ENCODE peak calls at places on chromosomes 13 and 19, in five cellular contexts. One of them, this sample, is unnamed. For H3K27me3, the result is how much of the 10 kb centered on the place peaks cover.

GRCh38 chr13:32695602-32696250 is 109.5 kb downstream of the PDS5B start:
- DNase-seq in PC-3: no peak
- DNase-seq in left lung: no peak
- DNase-seq in HL-60: no peak
- DNase-seq in HCT116: no peak
- DNase-seq in this sample: no peak

GRCh38 chr13:67238277-67238859 is 8.2 kb upstream of the PCDH9 start:
- DNase-seq in HCT116: peak
- DNase-seq in HL-60: no peak
- DNase-seq in left lung: no peak
- DNase-seq in PC-3: peak
- DNase-seq in this sample: no peak

GRCh38 chr19:28296506-28296905 is 916.4 kb downstream of the UQCRFS1 start:
- DNase-seq in HL-60: no peak
- DNase-seq in HCT116: no peak
- DNase-seq in PC-3: no peak
- DNase-seq in left lung: no peak
- DNase-seq in this sample: no peak

GRCh38 chr19:54431255-54431838 is 16.1 kb downstream of the TTYH1 start:
- DNase-seq in PC-3: peak
- DNase-seq in HCT116: peak
- DNase-seq in HL-60: no peak
- DNase-seq in left lung: no peak
- DNase-seq in this sample: no peak

GRCh38 chr13:109160887-109161669 is 531.7 kb downstream of the MYO16 start:
- DNase-seq in HL-60: no peak
- DNase-seq in HCT116: no peak
- DNase-seq in left lung: no peak
- DNase-seq in PC-3: peak
- DNase-seq in this sample: no peak

GRCh38 chr13:37074703-37075102 is 15.2 kb upstream of the SUPT20H start:
- DNase-seq in PC-3: peak
- DNase-seq in HCT116: peak
- DNase-seq in left lung: no peak
- DNase-seq in HL-60: no peak
- DNase-seq in this sample: no peak

GRCh38 chr19:7293795-7294570 is at the start of gene INSR:
- DNase-seq in PC-3: peak
- DNase-seq in HCT116: peak
- DNase-seq in HL-60: peak
- DNase-seq in left lung: peak
- DNase-seq in this sample: peak

GRCh38 chr19:47095707-47096704 is 17.6 kb downstream of the ZC3H4 start:
- DNase-seq in HCT116: peak
- DNase-seq in left lung: peak
- DNase-seq in HL-60: peak
- DNase-seq in PC-3: peak
- DNase-seq in this sample: peak

GRCh38 chr19:10554760-10555612 is 10.8 kb downstream of the KRI1 start:
- DNase-seq in PC-3: no peak
- DNase-seq in HL-60: no peak
- DNase-seq in left lung: no peak
- DNase-seq in HCT116: no peak
- DNase-seq in this sample: no peak

GRCh38 chr19:38224014-38224862 is at the start of gene DPF1:
- DNase-seq in HCT116: peak
- DNase-seq in left lung: no peak
- DNase-seq in PC-3: peak
- DNase-seq in HL-60: peak
- DNase-seq in this sample: no peak

GRCh38 chr19:30931307-30931706 is 417.9 kb downstream of the TSHZ3 start:
- DNase-seq in PC-3: no peak
- DNase-seq in HL-60: no peak
- DNase-seq in HCT116: no peak
- DNase-seq in left lung: no peak
- DNase-seq in this sample: no peak

GRCh38 chr13:27924529-27925141 is 4.8 kb downstream of the PDX1 start:
- DNase-seq in PC-3: no peak
- DNase-seq in left lung: no peak
- DNase-seq in HCT116: no peak
- DNase-seq in HL-60: no peak
- DNase-seq in this sample: no peak

GRCh38 chr13:34410653-34411052 is 531.4 kb upstream of the NBEA start:
- DNase-seq in HL-60: no peak
- DNase-seq in PC-3: no peak
- DNase-seq in HCT116: no peak
- DNase-seq in left lung: no peak
- DNase-seq in this sample: no peak

GRCh38 chr19:16349551-16350171 is 25.0 kb downstream of the KLF2 start:
- DNase-seq in HCT116: no peak
- DNase-seq in PC-3: no peak
- DNase-seq in left lung: no peak
- DNase-seq in HL-60: no peak
- DNase-seq in this sample: no peak

GRCh38 chr19:36604656-36605100 is 435 bp upstream of the ZNF382 start:
- DNase-seq in HCT116: no peak
- DNase-seq in PC-3: peak
- DNase-seq in HL-60: peak
- DNase-seq in left lung: peak
- DNase-seq in this sample: peak

GRCh38 chr13:112977091-112977490 is 8.1 kb downstream of the MCF2L start:
- DNase-seq in HL-60: no peak
- DNase-seq in HCT116: no peak
- DNase-seq in left lung: no peak
- DNase-seq in PC-3: no peak
- DNase-seq in this sample: no peak

GRCh38 chr19:48817585-48818124 is 6.8 kb upstream of the BCAT2 start:
- DNase-seq in PC-3: no peak
- DNase-seq in left lung: no peak
- DNase-seq in HCT116: no peak
- DNase-seq in HL-60: no peak
- DNase-seq in this sample: no peak

GRCh38 chr19:18932216-18932841 is 8.7 kb downstream of the HOMER3 start:
- DNase-seq in HL-60: peak
- DNase-seq in PC-3: peak
- DNase-seq in left lung: peak
- DNase-seq in HCT116: peak
- DNase-seq in this sample: peak

GRCh38 chr13:80030491-80030890 is 310.4 kb downstream of the SPRY2 start:
- DNase-seq in HL-60: peak
- DNase-seq in HCT116: peak
- DNase-seq in PC-3: peak
- DNase-seq in left lung: no peak
- DNase-seq in this sample: peak
- TF ChIP-seq CTCF in HL-60: no peak
- TF ChIP-seq CTCF in HCT116: peak
- TF ChIP-seq CTCF in PC-3: peak
- TF ChIP-seq CTCF in left lung: no peak
- TF ChIP-seq CTCF in this sample: peak

GRCh38 chr19:408441-409005 is 424 bp downstream of the C2CD4C start:
- DNase-seq in PC-3: no peak
- DNase-seq in HCT116: no peak
- DNase-seq in HL-60: no peak
- DNase-seq in left lung: peak
- DNase-seq in this sample: no peak
- H3K4me3 ChIP-seq in PC-3: no peak
- H3K4me3 ChIP-seq in HCT116: peak
- H3K4me3 ChIP-seq in HL-60: no peak
- H3K4me3 ChIP-seq in left lung: peak
- H3K4me3 ChIP-seq in this sample: peak

GRCh38 chr13:99997702-99998219 is 16.2 kb downstream of the ZIC2 start:
- DNase-seq in PC-3: no peak
- DNase-seq in left lung: no peak
- DNase-seq in HL-60: no peak
- DNase-seq in HCT116: no peak
- DNase-seq in this sample: no peak
- H3K27me3 ChIP-seq in PC-3: under half
- H3K27me3 ChIP-seq in left lung: half or more
- H3K27me3 ChIP-seq in HL-60: half or more
- H3K27me3 ChIP-seq in HCT116: under half
- H3K27me3 ChIP-seq in this sample: half or more

GRCh38 chr19:1220452-1221037 is 15.0 kb downstream of the STK11 start:
- DNase-seq in PC-3: no peak
- DNase-seq in HL-60: no peak
- DNase-seq in left lung: no peak
- DNase-seq in HCT116: no peak
- DNase-seq in this sample: no peak
- TF ChIP-seq CTCF in PC-3: no peak
- TF ChIP-seq CTCF in HL-60: no peak
- TF ChIP-seq CTCF in left lung: no peak
- TF ChIP-seq CTCF in HCT116: no peak
- TF ChIP-seq CTCF in this sample: no peak

GRCh38 chr13:87942204-87942603 is 271.0 kb downstream of the SLITRK5 start:
- DNase-seq in PC-3: peak
- DNase-seq in HL-60: no peak
- DNase-seq in left lung: no peak
- DNase-seq in HCT116: no peak
- DNase-seq in this sample: no peak

GRCh38 chr13:87944038-87944437 is 272.9 kb downstream of the SLITRK5 start:
- DNase-seq in HL-60: no peak
- DNase-seq in HCT116: no peak
- DNase-seq in left lung: no peak
- DNase-seq in PC-3: no peak
- DNase-seq in this sample: no peak

DNA sequence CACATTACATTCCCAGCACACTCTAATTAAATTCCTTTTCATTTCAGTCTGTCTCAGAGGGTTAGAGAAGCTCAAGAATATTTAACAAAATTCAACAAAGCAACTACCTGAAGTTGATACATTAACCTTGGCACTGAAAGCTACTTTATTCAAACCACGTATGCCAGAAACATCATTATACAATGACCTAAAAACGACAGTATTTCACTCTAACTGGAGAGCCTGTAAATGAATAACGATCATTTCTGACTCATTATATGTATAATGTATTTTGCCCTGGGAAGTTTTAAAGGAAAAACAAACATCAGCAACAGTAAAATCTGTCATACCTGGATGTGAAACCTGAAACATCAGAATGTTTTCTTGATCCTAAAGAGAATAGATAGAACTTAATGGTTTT is 270.1 kb downstream of the SLITRK5 start:
- DNase-seq in PC-3: peak
- DNase-seq in left lung: no peak
- DNase-seq in HL-60: no peak
- DNase-seq in HCT116: no peak
- DNase-seq in this sample: no peak
- H3K4me3 ChIP-seq in PC-3: no peak
- H3K4me3 ChIP-seq in left lung: no peak
- H3K4me3 ChIP-seq in HL-60: no peak
- H3K4me3 ChIP-seq in HCT116: no peak
- H3K4me3 ChIP-seq in this sample: no peak

GRCh38 chr13:44197791-44198770 is 175.5 kb upstream of the SERP2 start:
- DNase-seq in left lung: no peak
- DNase-seq in PC-3: peak
- DNase-seq in HCT116: no peak
- DNase-seq in HL-60: no peak
- DNase-seq in this sample: no peak

GRCh38 chr13:44198826-44199225 is 174.8 kb upstream of the SERP2 start:
- DNase-seq in PC-3: peak
- DNase-seq in HCT116: no peak
- DNase-seq in HL-60: no peak
- DNase-seq in left lung: no peak
- DNase-seq in this sample: no peak

GRCh38 chr13:44193731-44194130 is 179.9 kb upstream of the SERP2 start:
- DNase-seq in left lung: no peak
- DNase-seq in HCT116: no peak
- DNase-seq in PC-3: no peak
- DNase-seq in HL-60: no peak
- DNase-seq in this sample: no peak

GRCh38 chr13:44196186-44196751 is 177.4 kb upstream of the SERP2 start:
- DNase-seq in PC-3: peak
- DNase-seq in HL-60: no peak
- DNase-seq in left lung: no peak
- DNase-seq in HCT116: no peak
- DNase-seq in this sample: no peak

DNA sequence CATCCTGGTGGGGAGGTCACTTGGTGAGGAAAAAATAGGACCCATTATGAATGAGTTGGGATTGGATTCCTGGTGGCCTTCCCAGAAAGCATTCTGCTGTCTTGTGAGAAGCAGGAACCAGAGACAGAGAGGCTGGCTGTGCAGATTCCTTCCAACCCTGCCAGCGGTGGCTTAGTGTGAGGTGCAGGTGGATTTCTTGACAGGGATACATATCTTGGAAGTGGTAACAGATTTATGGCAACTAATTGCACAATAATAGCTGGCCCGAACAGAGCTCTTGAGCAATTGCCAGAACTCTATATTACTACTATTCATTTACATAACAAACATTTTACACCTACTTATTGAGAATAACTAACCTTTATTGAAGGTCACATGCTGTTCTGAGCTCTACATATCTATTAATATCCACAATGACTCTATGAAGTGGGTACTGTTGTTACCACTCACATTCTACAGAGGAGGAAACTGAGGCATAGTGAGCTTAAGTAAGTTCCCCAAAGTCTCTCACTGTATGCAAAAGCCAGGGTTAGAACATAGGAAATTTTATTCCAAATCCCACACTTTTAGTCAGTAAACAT is 173.9 kb upstream of the SERP2 start:
- DNase-seq in HCT116: no peak
- DNase-seq in HL-60: no peak
- DNase-seq in left lung: no peak
- DNase-seq in PC-3: peak
- DNase-seq in this sample: no peak
- H3K27me3 ChIP-seq in HCT116: under half
- H3K27me3 ChIP-seq in HL-60: under half
- H3K27me3 ChIP-seq in left lung: under half
- H3K27me3 ChIP-seq in PC-3: under half
- H3K27me3 ChIP-seq in this sample: under half

GRCh38 chr19:5953680-5954213 is 24.2 kb downstream of the RANBP3 start:
- DNase-seq in PC-3: no peak
- DNase-seq in HL-60: no peak
- DNase-seq in HCT116: no peak
- DNase-seq in left lung: no peak
- DNase-seq in this sample: no peak
- TF ChIP-seq CTCF in PC-3: no peak
- TF ChIP-seq CTCF in HL-60: no peak
- TF ChIP-seq CTCF in HCT116: no peak
- TF ChIP-seq CTCF in left lung: no peak
- TF ChIP-seq CTCF in this sample: no peak

GRCh38 chr19:39398297-39398864 is 7.2 kb downstream of the MED29 start:
- DNase-seq in left lung: peak
- DNase-seq in HL-60: peak
- DNase-seq in PC-3: peak
- DNase-seq in HCT116: peak
- DNase-seq in this sample: peak
- H3K4me3 ChIP-seq in left lung: peak
- H3K4me3 ChIP-seq in HL-60: no peak
- H3K4me3 ChIP-seq in PC-3: no peak
- H3K4me3 ChIP-seq in HCT116: no peak
- H3K4me3 ChIP-seq in this sample: peak

GRCh38 chr13:113992276-113993005 is 18.6 kb upstream of the C13orf46 start:
- DNase-seq in PC-3: no peak
- DNase-seq in left lung: no peak
- DNase-seq in HL-60: no peak
- DNase-seq in HCT116: no peak
- DNase-seq in this sample: no peak
- H3K27me3 ChIP-seq in PC-3: under half
- H3K27me3 ChIP-seq in left lung: under half
- H3K27me3 ChIP-seq in HL-60: under half
- H3K27me3 ChIP-seq in HCT116: under half
- H3K27me3 ChIP-seq in this sample: under half